ENCODE peak calls at places on chromosomes 3 and 15, in four cellular contexts. P is colonic mucosa, D is body of pancreas, Z is right lobe of liver. I is an unnamed sample.

GRCh38 chr3:106860182-106860581 is 517.1 kb upstream of the CCDC54 start:
- DNase-seq in Z (no peak), P (no peak), D (no peak), I (no peak)

GRCh38 chr3:13148561-13149330 is 75.5 kb upstream of the IQSEC1 start:
- DNase-seq in P (no peak), D (no peak), Z (peak), I (no peak)

GRCh38 chr3:2150576-2150975 is 51.9 kb downstream of the CNTN4 start:
- DNase-seq in P (no peak), D (no peak), Z (no peak), I (no peak)

GRCh38 chr15:63250312-63250965 is 27.0 kb upstream of the APH1B start:
- DNase-seq in P (no peak), Z (no peak), D (no peak), I (no peak)

GRCh38 chr3:96961576-96961975 is 147.2 kb downstream of the EPHA6 start:
- DNase-seq in P (no peak), D (no peak), Z (no peak), I (no peak)

GRCh38 chr3:37801966-37802365 is 59.7 kb upstream of the CTDSPL start:
- DNase-seq in D (no peak), Z (no peak), P (no peak), I (no peak)

GRCh38 chr3:141442914-141443313 is 43.9 kb upstream of the RASA2 start:
- DNase-seq in P (no peak), D (no peak), Z (no peak), I (no peak)

GRCh38 chr15:26702381-26702780 is 70.5 kb downstream of the GABRB3 start:
- DNase-seq in Z (no peak), P (no peak), D (no peak), I (no peak)

GRCh38 chr3:163644172-163644571 is 1434.1 kb downstream of the SI start:
- DNase-seq in D (no peak), P (no peak), Z (no peak), I (no peak)

GRCh38 chr3:50515565-50516047 is 12.2 kb upstream of the CACNA2D2 start:
- DNase-seq in P (peak), D (no peak), Z (no peak), I (no peak)

GRCh38 chr3:4043867-4044575 is 244.8 kb downstream of the LRRN1 start:
- DNase-seq in D (no peak), P (no peak), Z (no peak), I (no peak)

GRCh38 chr15:42494998-42495360 is 455 bp upstream of the SNAP23 start:
- DNase-seq in Z (no peak), P (peak), D (peak), I (peak)

GRCh38 chr3:143856252-143856977 is 8.1 kb upstream of the SLC9A9 start:
- DNase-seq in D (no peak), P (no peak), Z (no peak), I (no peak)

GRCh38 chr15:78889000-78889399 is 16.3 kb downstream of the MORF4L1 start:
- DNase-seq in D (no peak), P (no peak), Z (no peak), I (no peak)

GRCh38 chr15:90419738-90420487 is 31.9 kb downstream of the IQGAP1 start:
- DNase-seq in Z (no peak), D (no peak), P (no peak), I (no peak)

GRCh38 chr3:32381922-32382321 is 9.7 kb upstream of the CMTM7 start:
- DNase-seq in D (no peak), P (no peak), Z (no peak), I (no peak)

GRCh38 chr3:52436500-52437106 is 8.3 kb downstream of the SEMA3G start:
- DNase-seq in Z (peak), D (no peak), P (peak), I (no peak)

GRCh38 chr3:54507876-54508460 is 385.6 kb downstream of the CACNA2D3 start:
- DNase-seq in D (no peak), P (no peak), Z (no peak), I (no peak)

GRCh38 chr3:100155105-100155504 is 40.8 kb upstream of the FILIP1L start:
- DNase-seq in D (no peak), P (no peak), Z (no peak), I (no peak)

GRCh38 chr3:141401584-141402475 is 33.5 kb downstream of the ZBTB38 start:
- DNase-seq in Z (peak), P (peak), D (peak), I (peak)

GRCh38 chr3:66991478-66991877 is 6.6 kb upstream of the KBTBD8 start:
- DNase-seq in P (no peak), D (no peak), Z (no peak), I (peak)

GRCh38 chr15:34241376-34242350 is 16.8 kb downstream of the EMC4 start:
- DNase-seq in P (peak), D (peak), Z (no peak), I (peak)

GRCh38 chr15:90539789-90540188 is 10.1 kb downstream of the CRTC3 start:
- DNase-seq in Z (no peak), P (no peak), D (no peak), I (no peak)

GRCh38 chr3:69199942-69200341 is 77.5 kb upstream of the LMOD3 start:
- DNase-seq in Z (no peak), P (no peak), D (no peak), I (peak)

GRCh38 chr3:123055352-123055751 is 11.5 kb upstream of the PDIA5 start:
- DNase-seq in D (no peak), P (no peak), Z (no peak), I (no peak)
- H3K27ac ChIP-seq in D (no peak), P (no peak), Z (no peak), I (no peak)

GRCh38 chr3:195714380-195715011 is 6.3 kb upstream of the MUC20 start:
- DNase-seq in D (no peak), Z (peak), P (no peak), I (no peak)
- H3K27ac ChIP-seq in D (no peak), Z (no peak), P (no peak), I (no peak)

GRCh38 chr3:158121295-158121694 is 11.4 kb downstream of the RSRC1 start:
- DNase-seq in P (no peak), Z (no peak), D (no peak), I (no peak)
- H3K27ac ChIP-seq in P (no peak), Z (no peak), D (no peak), I (no peak)

GRCh38 chr3:48619541-48620524 is 1.7 kb downstream of the TMEM89 start:
- DNase-seq in Z (no peak), P (no peak), D (peak), I (no peak)
- H3K27ac ChIP-seq in Z (no peak), P (peak), D (peak), I (no peak)

GRCh38 chr3:125317761-125318496 is 57.2 kb downstream of the ZNF148 start:
- DNase-seq in D (no peak), Z (no peak), P (no peak), I (no peak)

GRCh38 chr3:125318497-125318847 is 56.7 kb downstream of the ZNF148 start:
- DNase-seq in D (no peak), Z (no peak), P (no peak), I (no peak)

GRCh38 chr3:125322166-125322565 is 53.0 kb downstream of the ZNF148 start:
- DNase-seq in P (no peak), Z (no peak), D (no peak), I (no peak)

GRCh38 chr3:125318859-125319258 is 56.3 kb downstream of the ZNF148 start:
- DNase-seq in P (no peak), Z (no peak), D (no peak), I (no peak)

GRCh38 chr3:125319765-125320164 is 55.4 kb downstream of the ZNF148 start:
- DNase-seq in P (no peak), Z (no peak), D (no peak), I (no peak)
- H3K27ac ChIP-seq in P (no peak), Z (no peak), D (no peak), I (no peak)

GRCh38 chr15:39304201-39304841 is 276.6 kb upstream of the THBS1 start:
- DNase-seq in Z (no peak), P (no peak), D (no peak), I (no peak)
- H3K27ac ChIP-seq in Z (no peak), P (no peak), D (no peak), I (no peak)

GRCh38 chr15:29698030-29698701 is 124.1 kb downstream of the TJP1 start:
- DNase-seq in Z (peak), D (no peak), P (no peak), I (peak)
- H3K27ac ChIP-seq in Z (peak), D (no peak), P (no peak), I (no peak)

DNA sequence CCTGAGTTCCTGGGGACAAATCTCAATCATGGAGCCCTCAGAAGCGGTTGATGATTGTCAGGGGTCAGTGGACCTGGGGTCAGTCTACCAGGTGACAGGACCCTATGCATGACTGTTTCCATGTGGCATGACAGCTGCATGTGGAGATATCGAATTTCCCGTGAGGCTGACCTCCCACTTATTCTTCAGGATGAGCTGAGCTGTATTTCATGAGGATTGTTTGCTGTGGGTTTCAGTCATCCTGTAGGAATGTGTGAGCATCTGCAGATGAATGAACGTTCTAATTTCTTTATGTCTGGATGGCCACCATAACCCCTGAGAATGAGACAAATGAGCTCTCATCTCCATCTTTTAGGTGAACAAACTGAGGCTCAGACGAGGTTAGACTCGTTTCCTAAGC is 93.0 kb upstream of the HES1 start:
- DNase-seq in D (no peak), Z (no peak), P (no peak), I (no peak)
- H3K27ac ChIP-seq in D (no peak), Z (no peak), P (no peak), I (no peak)